ENCODE peak calls at places on chromosomes 3 and 15, in ten cellular contexts. X is hypothalamus, Z is T47D, A is HT-29, P is NCI-H2029, C is substantia nigra, K is kidney, H is fibroblast of the conjunctiva, E is ureter, U is NCI-H1436 treated with DMSO at 0.1 percent for 48 hours. R is an unnamed sample.

GRCh38 chr3:167739190-167739589 is 3.7 kb downstream of the SERPINI1 start:
- DNase-seq in X (no peak), K (no peak), E (no peak), H (no peak), P (no peak), A (no peak), Z (no peak), C (no peak), U (no peak), R (no peak)

GRCh38 chr3:46850468-46850780 is 12.8 kb downstream of the MYL3 start:
- DNase-seq in P (no peak), U (no peak), C (no peak), A (no peak), K (no peak), E (no peak), X (no peak), H (no peak), Z (no peak), R (no peak)

GRCh38 chr15:69014454-69014853 is at the start of gene NOX5:
- DNase-seq in H (no peak), C (no peak), Z (peak), K (no peak), X (no peak), E (no peak), P (no peak), A (peak), U (no peak), R (no peak)

GRCh38 chr3:14725015-14725431 is 50.1 kb downstream of the C3orf20 start:
- DNase-seq in P (no peak), Z (peak), K (no peak), C (no peak), E (peak), H (peak), A (no peak), X (no peak), U (no peak), R (peak)

GRCh38 chr3:2823016-2823415 is 287.2 kb downstream of the IL5RA start:
- DNase-seq in U (no peak), X (no peak), H (peak), A (no peak), E (no peak), P (no peak), C (no peak), Z (no peak), K (no peak), R (no peak)

GRCh38 chr3:182909318-182910040 is 70.9 kb downstream of the DCUN1D1 start:
- DNase-seq in Z (peak), K (no peak), A (peak), U (no peak), P (no peak), H (no peak), C (no peak), X (no peak), E (no peak), R (no peak)

GRCh38 chr15:44468713-44469385 is 41.4 kb downstream of the CTDSPL2 start:
- DNase-seq in A (no peak), H (peak), E (no peak), Z (no peak), P (no peak), X (no peak), U (no peak), K (no peak), C (no peak), R (peak)

GRCh38 chr15:98813956-98814355 is 165.6 kb downstream of the IGF1R start:
- DNase-seq in K (no peak), Z (no peak), C (no peak), A (no peak), E (no peak), P (no peak), H (no peak), U (no peak), X (no peak), R (no peak)

GRCh38 chr3:174873832-174874231 is 14.7 kb downstream of the NAALADL2 start:
- DNase-seq in H (no peak), C (no peak), A (no peak), K (no peak), X (no peak), P (no peak), E (no peak), U (no peak), Z (no peak), R (no peak)